ENCODE peak calls at places on chromosomes 7 and 10, in ten cellular contexts. A is lower leg skin; K is KBM-7; W is anterior cingulate cortex; P is activated CD8-positive, alpha-beta T cell treated with anti-CD3 and anti-CD28 coated beads for 36 hours; F is stimulated activated CD4-positive, alpha-beta T cell treated with anti-CD3 and anti-CD28 coated beads, TNF-alpha, amount 100 ng/mL, for 1 hour; M is activated naive CD4-positive, alpha-beta T cell treated with anti-CD3 and anti-CD28 coated beads for 36 hours; J is cortex of kidney; G is NCI-H345; E is CD4-positive, alpha-beta T cell. B is an unnamed sample.

GRCh38 chr7:46003896-46004875 is 83.1 kb upstream of the IGFBP3 start:
- DNase-seq in A (no peak), F (no peak), W (no peak), G (no peak), E (no peak), J (no peak), M (no peak), K (no peak), P (no peak), B (no peak)

GRCh38 chr10:78361031-78361430 is 327.4 kb downstream of the RPS24 start:
- DNase-seq in M (peak; percentile 14), G (no peak), F (no peak), P (peak; percentile 32), K (peak; percentile 16), A (no peak), E (no peak), J (no peak), W (no peak), B (no peak)

GRCh38 chr7:129702316-129702715 is 90.8 kb downstream of the NRF1 start:
- DNase-seq in J (no peak), M (no peak), P (no peak), E (no peak), A (no peak), W (no peak), K (no peak), G (no peak), F (no peak), B (no peak)

GRCh38 chr7:105278973-105279687 is 109.6 kb downstream of the SRPK2 start:
- DNase-seq in A (no peak), K (no peak), P (no peak), F (no peak), E (no peak), W (no peak), J (no peak), G (no peak), M (no peak), B (no peak)

GRCh38 chr10:79060641-79061255 is 8.0 kb upstream of the ZMIZ1 start:
- DNase-seq in W (no peak), K (no peak), A (peak; percentile 53), F (no peak), P (no peak), M (no peak), G (no peak), J (no peak), E (no peak), B (no peak)

GRCh38 chr10:58867683-58868082 is 308.8 kb upstream of the PHYHIPL start:
- DNase-seq in K (no peak), P (no peak), E (no peak), A (no peak), G (no peak), M (no peak), W (no peak), J (no peak), F (no peak), B (no peak)

GRCh38 chr7:3200504-3200903 is 100.5 kb upstream of the SDK1 start:
- DNase-seq in W (no peak), P (peak; percentile 51), E (no peak), J (no peak), M (peak; percentile 57), F (no peak), G (no peak), K (peak; percentile 31), A (peak; percentile 26), B (peak; percentile 83)

GRCh38 chr10:103613616-103614015 is 120.1 kb downstream of the NEURL1 start:
- DNase-seq in G (no peak), E (no peak), F (no peak), K (no peak), J (no peak), M (no peak), A (no peak), P (no peak), W (no peak), B (no peak)

GRCh38 chr10:31908157-31908556 is 20.5 kb downstream of the ARHGAP12 start:
- DNase-seq in K (no peak), W (no peak), F (no peak), P (no peak), M (no peak), G (no peak), J (no peak), E (no peak), A (no peak), B (no peak)

GRCh38 chr10:42768581-42769152 is 13.9 kb upstream of the BMS1 start:
- DNase-seq in E (no peak), F (no peak), G (no peak), A (peak; percentile 73), P (no peak), M (no peak), J (no peak), K (no peak), W (no peak), B (no peak)

GRCh38 chr7:117818241-117818640 is 55.0 kb downstream of the CTTNBP2 start:
- DNase-seq in J (no peak), A (no peak), E (no peak), K (no peak), M (no peak), G (no peak), P (no peak), F (no peak), W (no peak), B (no peak)

GRCh38 chr7:56471811-56472210 is 355.6 kb upstream of the NUPR2 start:
- DNase-seq in M (no peak), P (no peak), F (no peak), K (no peak), W (no peak), J (no peak), E (no peak), G (no peak), A (peak; percentile 60), B (no peak)

GRCh38 chr10:5449227-5449626 is 36.9 kb downstream of the NET1 start:
- DNase-seq in P (no peak), M (no peak), A (no peak), G (no peak), K (no peak), W (no peak), J (no peak), E (no peak), F (no peak), B (no peak)

GRCh38 chr10:77836299-77836820 is 90.2 kb downstream of the DLG5 start:
- DNase-seq in F (peak; percentile 28), G (no peak), E (peak; percentile 50), M (peak; percentile 79), K (peak; percentile 90), P (peak; percentile 84), W (no peak), A (peak; percentile 93), J (no peak), B (no peak)

GRCh38 chr7:72785166-72785955 is 42.6 kb downstream of the TYW1B start:
- DNase-seq in J (no peak), W (no peak), K (no peak), A (no peak), F (no peak), E (no peak), G (no peak), M (no peak), P (no peak), B (no peak)

GRCh38 chr7:23469150-23469960 is 936 bp downstream of the IGF2BP3 start:
- DNase-seq in M (peak; percentile 45), A (no peak), W (no peak), P (peak; percentile 43), F (no peak), J (no peak), K (peak; percentile 49), G (peak; percentile 45), E (no peak), B (no peak)

B was measured in H9.